ENCODE peak calls at places on chromosome 9, in ten cellular contexts. One of them, this sample, is unnamed.

GRCh38 chr9:911003-911402 is 65.5 kb upstream of the DMRT3 start:
- DNase-seq in tibial nerve: no peak
- DNase-seq in OCI-LY7: peak
- DNase-seq in effector memory CD4-positive, alpha-beta T cell: no peak
- DNase-seq in heart right ventricle: no peak
- DNase-seq in tibial artery: no peak
- DNase-seq in astrocyte: no peak
- DNase-seq in uterus: no peak
- DNase-seq in PC-9: no peak
- DNase-seq in pancreas: no peak
- DNase-seq in this sample: no peak

GRCh38 chr9:34282096-34282495 is 47.0 kb downstream of the KIF24 start:
- DNase-seq in tibial nerve: no peak
- DNase-seq in OCI-LY7: no peak
- DNase-seq in effector memory CD4-positive, alpha-beta T cell: no peak
- DNase-seq in heart right ventricle: no peak
- DNase-seq in tibial artery: no peak
- DNase-seq in astrocyte: no peak
- DNase-seq in uterus: no peak
- DNase-seq in PC-9: no peak
- DNase-seq in pancreas: no peak
- DNase-seq in this sample: no peak

GRCh38 chr9:134318941-134319305 is 7.3 kb upstream of the RXRA start:
- DNase-seq in tibial nerve: no peak
- DNase-seq in OCI-LY7: no peak
- DNase-seq in effector memory CD4-positive, alpha-beta T cell: no peak
- DNase-seq in heart right ventricle: no peak
- DNase-seq in tibial artery: no peak
- DNase-seq in astrocyte: no peak
- DNase-seq in uterus: no peak
- DNase-seq in PC-9: no peak
- DNase-seq in pancreas: no peak
- DNase-seq in this sample: no peak

GRCh38 chr9:117734523-117735314 is 30.5 kb downstream of the TLR4 start:
- DNase-seq in tibial nerve: no peak
- DNase-seq in OCI-LY7: no peak
- DNase-seq in effector memory CD4-positive, alpha-beta T cell: no peak
- DNase-seq in heart right ventricle: no peak
- DNase-seq in tibial artery: no peak
- DNase-seq in astrocyte: peak
- DNase-seq in uterus: no peak
- DNase-seq in PC-9: no peak
- DNase-seq in pancreas: no peak
- DNase-seq in this sample: no peak

GRCh38 chr9:129954868-129955550 is 88.0 kb downstream of the FNBP1 start:
- DNase-seq in tibial nerve: no peak
- DNase-seq in OCI-LY7: peak
- DNase-seq in effector memory CD4-positive, alpha-beta T cell: no peak
- DNase-seq in heart right ventricle: no peak
- DNase-seq in tibial artery: no peak
- DNase-seq in astrocyte: peak
- DNase-seq in uterus: no peak
- DNase-seq in PC-9: no peak
- DNase-seq in pancreas: no peak
- DNase-seq in this sample: no peak

GRCh38 chr9:35813434-35814105 is 1.3 kb downstream of the HINT2 start:
- DNase-seq in tibial nerve: no peak
- DNase-seq in OCI-LY7: peak
- DNase-seq in effector memory CD4-positive, alpha-beta T cell: no peak
- DNase-seq in heart right ventricle: no peak
- DNase-seq in tibial artery: no peak
- DNase-seq in astrocyte: no peak
- DNase-seq in uterus: no peak
- DNase-seq in PC-9: no peak
- DNase-seq in pancreas: no peak
- DNase-seq in this sample: no peak

GRCh38 chr9:26508897-26509296 is 383.7 kb downstream of the CAAP1 start:
- DNase-seq in tibial nerve: no peak
- DNase-seq in OCI-LY7: no peak
- DNase-seq in effector memory CD4-positive, alpha-beta T cell: no peak
- DNase-seq in heart right ventricle: no peak
- DNase-seq in tibial artery: no peak
- DNase-seq in astrocyte: no peak
- DNase-seq in uterus: no peak
- DNase-seq in PC-9: no peak
- DNase-seq in pancreas: no peak
- DNase-seq in this sample: no peak

GRCh38 chr9:89522261-89522978 is 24.5 kb upstream of the SEMA4D start:
- DNase-seq in tibial nerve: no peak
- DNase-seq in OCI-LY7: peak
- DNase-seq in effector memory CD4-positive, alpha-beta T cell: peak
- DNase-seq in heart right ventricle: peak
- DNase-seq in tibial artery: peak
- DNase-seq in astrocyte: no peak
- DNase-seq in uterus: no peak
- DNase-seq in PC-9: no peak
- DNase-seq in pancreas: no peak
- DNase-seq in this sample: peak

GRCh38 chr9:121985792-121986494 is 107.2 kb downstream of the TTLL11 start:
- DNase-seq in tibial nerve: peak
- DNase-seq in OCI-LY7: no peak
- DNase-seq in effector memory CD4-positive, alpha-beta T cell: no peak
- DNase-seq in heart right ventricle: peak
- DNase-seq in tibial artery: peak
- DNase-seq in astrocyte: peak
- DNase-seq in uterus: no peak
- DNase-seq in PC-9: no peak
- DNase-seq in pancreas: no peak
- DNase-seq in this sample: no peak

GRCh38 chr9:113677057-113677456 is 199.1 kb upstream of the ZNF618 start:
- DNase-seq in tibial nerve: no peak
- DNase-seq in OCI-LY7: no peak
- DNase-seq in effector memory CD4-positive, alpha-beta T cell: no peak
- DNase-seq in heart right ventricle: no peak
- DNase-seq in tibial artery: no peak
- DNase-seq in astrocyte: no peak
- DNase-seq in uterus: no peak
- DNase-seq in PC-9: no peak
- DNase-seq in pancreas: no peak
- DNase-seq in this sample: no peak

GRCh38 chr9:124757589-124757988 is 13.5 kb downstream of the NR6A1 start:
- DNase-seq in tibial nerve: no peak
- DNase-seq in OCI-LY7: no peak
- DNase-seq in effector memory CD4-positive, alpha-beta T cell: no peak
- DNase-seq in heart right ventricle: no peak
- DNase-seq in tibial artery: no peak
- DNase-seq in astrocyte: no peak
- DNase-seq in uterus: no peak
- DNase-seq in PC-9: no peak
- DNase-seq in pancreas: no peak
- DNase-seq in this sample: no peak
- H3K4me3 ChIP-seq in tibial nerve: no peak
- H3K4me3 ChIP-seq in OCI-LY7: no peak
- H3K4me3 ChIP-seq in effector memory CD4-positive, alpha-beta T cell: no peak
- H3K4me3 ChIP-seq in heart right ventricle: no peak
- H3K4me3 ChIP-seq in tibial artery: no peak
- H3K4me3 ChIP-seq in astrocyte: no peak
- H3K4me3 ChIP-seq in uterus: no peak
- H3K4me3 ChIP-seq in PC-9: no peak
- H3K4me3 ChIP-seq in pancreas: no peak
- H3K4me3 ChIP-seq in this sample: no peak

DNA sequence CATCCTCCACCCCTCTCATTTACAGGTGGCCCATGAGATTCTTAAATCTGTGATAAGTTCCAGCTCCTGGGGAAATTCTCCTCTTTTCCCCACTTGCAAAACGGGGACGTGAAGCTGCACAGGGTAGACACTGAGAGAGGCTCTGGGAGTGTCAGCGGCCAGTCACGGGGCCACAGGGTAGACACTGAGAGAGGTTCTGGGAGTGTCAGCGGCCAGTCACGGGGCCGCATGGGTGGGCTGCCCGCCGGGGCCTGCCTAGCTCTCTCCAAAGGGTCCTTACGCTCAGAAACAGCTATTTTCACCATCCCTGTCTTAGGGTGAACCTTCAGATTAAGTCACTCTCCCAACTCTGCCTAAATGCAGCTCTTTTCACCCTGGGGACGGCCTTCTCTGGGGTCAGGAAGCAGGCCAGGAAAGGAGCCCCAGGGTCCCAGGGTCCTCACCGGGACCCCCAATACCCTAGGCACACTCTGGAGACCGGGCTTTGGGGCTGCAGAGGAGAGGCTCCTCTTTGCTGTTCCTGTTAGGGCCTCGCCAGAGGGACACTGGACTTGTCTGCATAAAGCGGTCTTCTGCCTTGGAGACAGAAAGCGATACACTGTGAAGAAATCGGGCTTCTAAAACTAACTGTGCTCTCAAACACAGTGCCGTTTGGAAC is 1.5 kb downstream of the FAM78A start:
- DNase-seq in tibial nerve: peak
- DNase-seq in OCI-LY7: peak
- DNase-seq in effector memory CD4-positive, alpha-beta T cell: no peak
- DNase-seq in heart right ventricle: peak
- DNase-seq in tibial artery: peak
- DNase-seq in astrocyte: no peak
- DNase-seq in uterus: no peak
- DNase-seq in PC-9: no peak
- DNase-seq in pancreas: no peak
- DNase-seq in this sample: peak
- H3K27ac ChIP-seq in tibial nerve: peak
- H3K27ac ChIP-seq in OCI-LY7: peak
- H3K27ac ChIP-seq in effector memory CD4-positive, alpha-beta T cell: peak
- H3K27ac ChIP-seq in heart right ventricle: peak
- H3K27ac ChIP-seq in tibial artery: no peak
- H3K27ac ChIP-seq in astrocyte: no peak
- H3K27ac ChIP-seq in uterus: peak
- H3K27ac ChIP-seq in PC-9: no peak
- H3K27ac ChIP-seq in pancreas: no peak
- H3K27ac ChIP-seq in this sample: peak

GRCh38 chr9:115117999-115118470 is at the start of gene TNC:
- DNase-seq in tibial nerve: peak
- DNase-seq in OCI-LY7: no peak
- DNase-seq in effector memory CD4-positive, alpha-beta T cell: no peak
- DNase-seq in heart right ventricle: peak
- DNase-seq in tibial artery: peak
- DNase-seq in astrocyte: peak
- DNase-seq in uterus: peak
- DNase-seq in PC-9: no peak
- DNase-seq in pancreas: peak
- DNase-seq in this sample: no peak
- H3K4me3 ChIP-seq in tibial nerve: peak
- H3K4me3 ChIP-seq in OCI-LY7: no peak
- H3K4me3 ChIP-seq in effector memory CD4-positive, alpha-beta T cell: no peak
- H3K4me3 ChIP-seq in heart right ventricle: peak
- H3K4me3 ChIP-seq in tibial artery: peak
- H3K4me3 ChIP-seq in astrocyte: peak
- H3K4me3 ChIP-seq in uterus: peak
- H3K4me3 ChIP-seq in PC-9: peak
- H3K4me3 ChIP-seq in pancreas: no peak
- H3K4me3 ChIP-seq in this sample: no peak

DNA sequence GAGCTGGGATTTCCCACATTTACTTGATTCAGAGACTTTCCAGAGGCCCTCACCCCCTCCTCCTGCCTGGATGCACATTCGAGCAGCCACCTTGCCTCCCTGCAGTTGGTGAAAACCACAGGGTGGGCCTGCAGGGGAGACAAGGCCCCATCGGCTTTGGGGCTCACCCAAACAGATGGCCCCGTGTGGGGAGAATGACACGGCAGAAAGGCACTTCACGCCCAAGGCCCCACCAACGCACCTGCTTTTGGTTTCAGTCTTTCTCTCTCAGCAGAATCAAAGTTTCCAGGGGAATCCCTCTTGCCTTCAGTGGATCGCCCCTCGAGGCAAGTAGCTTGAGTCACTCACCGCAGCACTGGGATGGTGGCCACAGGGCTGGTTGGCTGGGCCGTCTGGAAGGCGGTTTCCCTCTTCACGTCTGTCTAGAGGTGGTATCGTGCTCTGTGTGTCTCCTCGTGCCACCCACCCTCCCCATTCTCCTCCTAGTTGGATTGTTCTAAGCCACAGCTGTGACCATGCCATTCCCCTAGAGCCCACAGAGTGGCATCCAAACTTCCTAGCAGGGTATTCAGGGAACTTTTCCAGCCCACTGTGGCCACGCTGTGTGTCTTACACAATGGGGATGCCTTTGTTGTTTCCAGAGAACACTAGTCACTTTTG is 31.8 kb downstream of the SEC61B start:
- DNase-seq in tibial nerve: no peak
- DNase-seq in OCI-LY7: peak
- DNase-seq in effector memory CD4-positive, alpha-beta T cell: peak
- DNase-seq in heart right ventricle: no peak
- DNase-seq in tibial artery: no peak
- DNase-seq in astrocyte: peak
- DNase-seq in uterus: no peak
- DNase-seq in PC-9: no peak
- DNase-seq in pancreas: no peak
- DNase-seq in this sample: peak
- H3K27ac ChIP-seq in tibial nerve: no peak
- H3K27ac ChIP-seq in OCI-LY7: peak
- H3K27ac ChIP-seq in effector memory CD4-positive, alpha-beta T cell: no peak
- H3K27ac ChIP-seq in heart right ventricle: no peak
- H3K27ac ChIP-seq in tibial artery: no peak
- H3K27ac ChIP-seq in astrocyte: no peak
- H3K27ac ChIP-seq in uterus: no peak
- H3K27ac ChIP-seq in PC-9: no peak
- H3K27ac ChIP-seq in pancreas: no peak
- H3K27ac ChIP-seq in this sample: no peak

DNA sequence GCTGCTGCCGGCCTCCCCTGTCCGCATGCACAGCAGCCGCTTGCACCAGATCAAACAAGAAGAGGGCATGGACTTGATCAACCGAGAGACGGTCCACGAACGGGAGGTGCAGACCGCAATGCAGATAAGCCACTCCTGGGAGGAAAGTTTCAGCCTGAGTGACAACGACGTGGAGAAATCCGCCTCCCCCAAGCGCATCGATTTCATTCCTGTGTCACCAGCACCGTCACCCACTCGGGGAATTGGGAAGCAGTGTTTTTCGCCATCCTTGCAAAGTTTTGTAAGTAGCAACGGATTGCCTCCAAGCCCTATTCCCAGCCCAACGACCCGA is 75.3 kb downstream of the PIP5K1B start:
- DNase-seq in tibial nerve: no peak
- DNase-seq in OCI-LY7: no peak
- DNase-seq in effector memory CD4-positive, alpha-beta T cell: no peak
- DNase-seq in heart right ventricle: no peak
- DNase-seq in tibial artery: no peak
- DNase-seq in astrocyte: no peak
- DNase-seq in uterus: no peak
- DNase-seq in PC-9: peak
- DNase-seq in pancreas: no peak
- DNase-seq in this sample: no peak
- H3K4me3 ChIP-seq in tibial nerve: peak
- H3K4me3 ChIP-seq in OCI-LY7: peak
- H3K4me3 ChIP-seq in effector memory CD4-positive, alpha-beta T cell: peak
- H3K4me3 ChIP-seq in heart right ventricle: peak
- H3K4me3 ChIP-seq in tibial artery: peak
- H3K4me3 ChIP-seq in astrocyte: peak
- H3K4me3 ChIP-seq in uterus: peak
- H3K4me3 ChIP-seq in PC-9: peak
- H3K4me3 ChIP-seq in pancreas: peak
- H3K4me3 ChIP-seq in this sample: peak

GRCh38 chr9:95516736-95517558 is at the start of gene PTCH1:
- DNase-seq in tibial nerve: no peak
- DNase-seq in OCI-LY7: no peak
- DNase-seq in effector memory CD4-positive, alpha-beta T cell: peak
- DNase-seq in heart right ventricle: no peak
- DNase-seq in tibial artery: no peak
- DNase-seq in astrocyte: peak
- DNase-seq in uterus: peak
- DNase-seq in PC-9: no peak
- DNase-seq in pancreas: peak
- DNase-seq in this sample: peak
- H3K27ac ChIP-seq in tibial nerve: peak
- H3K27ac ChIP-seq in OCI-LY7: no peak
- H3K27ac ChIP-seq in effector memory CD4-positive, alpha-beta T cell: no peak
- H3K27ac ChIP-seq in heart right ventricle: peak
- H3K27ac ChIP-seq in tibial artery: peak
- H3K27ac ChIP-seq in astrocyte: no peak
- H3K27ac ChIP-seq in uterus: peak
- H3K27ac ChIP-seq in PC-9: no peak
- H3K27ac ChIP-seq in pancreas: no peak
- H3K27ac ChIP-seq in this sample: no peak